ENCODE peak calls at places on chromosomes 3 and 15, in four cellular contexts. M, P, H and S are unnamed samples.

GRCh38 chr3:127337911-127338531 is 50.2 kb upstream of the PRR20G start:
- DNase-seq in M (no peak), P (no peak), H (no peak), S (no peak)

GRCh38 chr3:151384741-151385174 is at the start of gene P2RY12:
- DNase-seq in M (no peak), P (no peak), H (no peak), S (no peak)

GRCh38 chr15:64703632-64703959 is 71.8 kb downstream of the RBPMS2 start:
- DNase-seq in M (no peak), P (no peak), H (no peak), S (peak)

GRCh38 chr15:32688151-32688639 is 29.6 kb upstream of the GREM1 start:
- DNase-seq in M (no peak), P (no peak), H (peak), S (peak)

GRCh38 chr3:172125053-172125452 is 85.7 kb downstream of the FNDC3B start:
- DNase-seq in M (peak), P (no peak), H (no peak), S (peak)

GRCh38 chr3:187567026-187567425 is 103.2 kb downstream of the SST start:
- DNase-seq in M (no peak), P (no peak), H (peak), S (peak)

GRCh38 chr3:74041068-74041675 is 416.4 kb upstream of the PDZRN3 start:
- DNase-seq in M (no peak), P (no peak), H (no peak), S (no peak)

GRCh38 chr15:75202251-75203016 is 752 bp downstream of the C15orf39 start:
- DNase-seq in M (peak), P (peak), H (peak), S (peak)

GRCh38 chr3:56694852-56695563 is 11.9 kb upstream of the TASOR start:
- DNase-seq in M (no peak), P (no peak), H (no peak), S (no peak)
- H3K4me3 ChIP-seq in M (no peak), P (no peak), H (no peak), S (no peak)

GRCh38 chr3:13146643-13147143 is 73.5 kb upstream of the IQSEC1 start:
- DNase-seq in M (no peak), P (peak), H (no peak), S (no peak)
- TF ChIP-seq CTCF in M (no peak), P (no peak), H (no peak), S (no peak)

GRCh38 chr3:195397524-195397923 is 45.3 kb downstream of the ACAP2 start:
- DNase-seq in M (peak), P (no peak), H (no peak), S (no peak)

GRCh38 chr3:195395208-195395816 is 47.5 kb downstream of the ACAP2 start:
- DNase-seq in M (no peak), P (no peak), H (no peak), S (no peak)

GRCh38 chr3:195394024-195394423 is 48.8 kb downstream of the ACAP2 start:
- DNase-seq in M (no peak), P (no peak), H (no peak), S (no peak)

GRCh38 chr3:195394700-195395099 is 48.1 kb downstream of the ACAP2 start:
- DNase-seq in M (peak), P (no peak), H (peak), S (peak)
- H3K4me3 ChIP-seq in M (no peak), P (no peak), H (no peak), S (no peak)

GRCh38 chr3:141576744-141577052 is 89.9 kb downstream of the RASA2 start:
- DNase-seq in M (no peak), P (no peak), H (no peak), S (no peak)
- TF ChIP-seq CTCF in M (no peak), P (no peak), H (no peak), S (no peak)